ENCODE peak calls at places on chromosomes 11 and 22, in nine cellular contexts. One of them, this sample, is unnamed.

GRCh38 chr11:12161137-12161536 is 50.7 kb downstream of the MICAL2 start:
- DNase-seq in ELR: no peak
- DNase-seq in thoracic aorta: no peak
- DNase-seq in C1 segment of cervical spinal cord: no peak
- DNase-seq in KG1: no peak
- DNase-seq in dermis microvascular lymphatic vessel endothelial cell: no peak
- DNase-seq in OCI-LY7: no peak
- DNase-seq in ureter: no peak
- DNase-seq in stimulated activated CD4-positive, alpha-beta T cell treated with anti-CD3 and anti-CD28 coated beads, Interleukin-4, amount 100 ng/mL, for 1 hour: no peak
- DNase-seq in this sample: no peak

GRCh38 chr11:14373941-14374646 is 15.1 kb upstream of the RRAS2 start:
- DNase-seq in ELR: peak
- DNase-seq in thoracic aorta: peak
- DNase-seq in C1 segment of cervical spinal cord: no peak
- DNase-seq in KG1: no peak
- DNase-seq in dermis microvascular lymphatic vessel endothelial cell: no peak
- DNase-seq in OCI-LY7: no peak
- DNase-seq in ureter: no peak
- DNase-seq in stimulated activated CD4-positive, alpha-beta T cell treated with anti-CD3 and anti-CD28 coated beads, Interleukin-4, amount 100 ng/mL, for 1 hour: no peak
- DNase-seq in this sample: no peak

GRCh38 chr11:55707029-55707428 is 45.0 kb downstream of the OR4C6 start:
- DNase-seq in ELR: peak
- DNase-seq in thoracic aorta: no peak
- DNase-seq in C1 segment of cervical spinal cord: no peak
- DNase-seq in KG1: peak
- DNase-seq in dermis microvascular lymphatic vessel endothelial cell: peak
- DNase-seq in OCI-LY7: peak
- DNase-seq in ureter: no peak
- DNase-seq in stimulated activated CD4-positive, alpha-beta T cell treated with anti-CD3 and anti-CD28 coated beads, Interleukin-4, amount 100 ng/mL, for 1 hour: no peak
- DNase-seq in this sample: peak

GRCh38 chr11:122900803-122901202 is 18.2 kb downstream of the JHY start:
- DNase-seq in ELR: no peak
- DNase-seq in thoracic aorta: no peak
- DNase-seq in C1 segment of cervical spinal cord: no peak
- DNase-seq in KG1: no peak
- DNase-seq in dermis microvascular lymphatic vessel endothelial cell: no peak
- DNase-seq in OCI-LY7: no peak
- DNase-seq in ureter: no peak
- DNase-seq in stimulated activated CD4-positive, alpha-beta T cell treated with anti-CD3 and anti-CD28 coated beads, Interleukin-4, amount 100 ng/mL, for 1 hour: no peak
- DNase-seq in this sample: no peak

GRCh38 chr22:31343235-31344191 is 2.6 kb downstream of the PATZ1 start:
- DNase-seq in ELR: peak
- DNase-seq in thoracic aorta: no peak
- DNase-seq in C1 segment of cervical spinal cord: no peak
- DNase-seq in KG1: peak
- DNase-seq in dermis microvascular lymphatic vessel endothelial cell: no peak
- DNase-seq in OCI-LY7: peak
- DNase-seq in ureter: peak
- DNase-seq in stimulated activated CD4-positive, alpha-beta T cell treated with anti-CD3 and anti-CD28 coated beads, Interleukin-4, amount 100 ng/mL, for 1 hour: peak
- DNase-seq in this sample: peak

GRCh38 chr11:60121259-60121658 is 32.8 kb downstream of the MS4A2 start:
- DNase-seq in ELR: no peak
- DNase-seq in thoracic aorta: no peak
- DNase-seq in C1 segment of cervical spinal cord: no peak
- DNase-seq in KG1: no peak
- DNase-seq in dermis microvascular lymphatic vessel endothelial cell: no peak
- DNase-seq in OCI-LY7: peak
- DNase-seq in ureter: no peak
- DNase-seq in stimulated activated CD4-positive, alpha-beta T cell treated with anti-CD3 and anti-CD28 coated beads, Interleukin-4, amount 100 ng/mL, for 1 hour: no peak
- DNase-seq in this sample: no peak

GRCh38 chr11:12094872-12095800 is 15.3 kb upstream of the MICAL2 start:
- DNase-seq in ELR: no peak
- DNase-seq in thoracic aorta: no peak
- DNase-seq in C1 segment of cervical spinal cord: no peak
- DNase-seq in KG1: no peak
- DNase-seq in dermis microvascular lymphatic vessel endothelial cell: no peak
- DNase-seq in OCI-LY7: no peak
- DNase-seq in ureter: no peak
- DNase-seq in stimulated activated CD4-positive, alpha-beta T cell treated with anti-CD3 and anti-CD28 coated beads, Interleukin-4, amount 100 ng/mL, for 1 hour: no peak
- DNase-seq in this sample: peak

GRCh38 chr11:70901951-70902521 is 350.3 kb downstream of the SHANK2 start:
- DNase-seq in ELR: no peak
- DNase-seq in thoracic aorta: no peak
- DNase-seq in C1 segment of cervical spinal cord: no peak
- DNase-seq in KG1: no peak
- DNase-seq in dermis microvascular lymphatic vessel endothelial cell: no peak
- DNase-seq in OCI-LY7: no peak
- DNase-seq in ureter: no peak
- DNase-seq in stimulated activated CD4-positive, alpha-beta T cell treated with anti-CD3 and anti-CD28 coated beads, Interleukin-4, amount 100 ng/mL, for 1 hour: no peak
- DNase-seq in this sample: no peak

GRCh38 chr22:28882545-28882877 is 861 bp upstream of the ZNRF3 start:
- DNase-seq in ELR: peak
- DNase-seq in thoracic aorta: no peak
- DNase-seq in C1 segment of cervical spinal cord: no peak
- DNase-seq in KG1: no peak
- DNase-seq in dermis microvascular lymphatic vessel endothelial cell: no peak
- DNase-seq in OCI-LY7: peak
- DNase-seq in ureter: no peak
- DNase-seq in stimulated activated CD4-positive, alpha-beta T cell treated with anti-CD3 and anti-CD28 coated beads, Interleukin-4, amount 100 ng/mL, for 1 hour: peak
- DNase-seq in this sample: peak

GRCh38 chr11:89321401-89321800 is 143.7 kb downstream of the TYR start:
- DNase-seq in ELR: no peak
- DNase-seq in thoracic aorta: no peak
- DNase-seq in C1 segment of cervical spinal cord: no peak
- DNase-seq in KG1: no peak
- DNase-seq in dermis microvascular lymphatic vessel endothelial cell: no peak
- DNase-seq in OCI-LY7: no peak
- DNase-seq in ureter: no peak
- DNase-seq in stimulated activated CD4-positive, alpha-beta T cell treated with anti-CD3 and anti-CD28 coated beads, Interleukin-4, amount 100 ng/mL, for 1 hour: no peak
- DNase-seq in this sample: no peak

GRCh38 chr22:34068011-34068410 is 147.7 kb upstream of the LARGE1 start:
- DNase-seq in ELR: no peak
- DNase-seq in thoracic aorta: no peak
- DNase-seq in C1 segment of cervical spinal cord: no peak
- DNase-seq in KG1: no peak
- DNase-seq in dermis microvascular lymphatic vessel endothelial cell: no peak
- DNase-seq in OCI-LY7: no peak
- DNase-seq in ureter: no peak
- DNase-seq in stimulated activated CD4-positive, alpha-beta T cell treated with anti-CD3 and anti-CD28 coated beads, Interleukin-4, amount 100 ng/mL, for 1 hour: no peak
- DNase-seq in this sample: no peak

GRCh38 chr11:104476454-104476853 is 312.5 kb upstream of the PDGFD start:
- DNase-seq in ELR: no peak
- DNase-seq in thoracic aorta: no peak
- DNase-seq in C1 segment of cervical spinal cord: no peak
- DNase-seq in KG1: no peak
- DNase-seq in dermis microvascular lymphatic vessel endothelial cell: no peak
- DNase-seq in OCI-LY7: no peak
- DNase-seq in ureter: no peak
- DNase-seq in stimulated activated CD4-positive, alpha-beta T cell treated with anti-CD3 and anti-CD28 coated beads, Interleukin-4, amount 100 ng/mL, for 1 hour: no peak
- DNase-seq in this sample: no peak

GRCh38 chr11:3865388-3866193 is 10.1 kb downstream of the STIM1 start:
- DNase-seq in ELR: peak
- DNase-seq in thoracic aorta: no peak
- DNase-seq in C1 segment of cervical spinal cord: no peak
- DNase-seq in KG1: no peak
- DNase-seq in dermis microvascular lymphatic vessel endothelial cell: no peak
- DNase-seq in OCI-LY7: peak
- DNase-seq in ureter: no peak
- DNase-seq in stimulated activated CD4-positive, alpha-beta T cell treated with anti-CD3 and anti-CD28 coated beads, Interleukin-4, amount 100 ng/mL, for 1 hour: no peak
- DNase-seq in this sample: no peak

GRCh38 chr11:111221208-111221607 is 24.3 kb upstream of the POU2AF2 start:
- DNase-seq in ELR: no peak
- DNase-seq in thoracic aorta: no peak
- DNase-seq in C1 segment of cervical spinal cord: no peak
- DNase-seq in KG1: no peak
- DNase-seq in dermis microvascular lymphatic vessel endothelial cell: no peak
- DNase-seq in OCI-LY7: no peak
- DNase-seq in ureter: no peak
- DNase-seq in stimulated activated CD4-positive, alpha-beta T cell treated with anti-CD3 and anti-CD28 coated beads, Interleukin-4, amount 100 ng/mL, for 1 hour: no peak
- DNase-seq in this sample: no peak

GRCh38 chr11:2314525-2315394 is 12.9 kb downstream of the TSPAN32 start:
- DNase-seq in ELR: no peak
- DNase-seq in thoracic aorta: peak
- DNase-seq in C1 segment of cervical spinal cord: peak
- DNase-seq in KG1: no peak
- DNase-seq in dermis microvascular lymphatic vessel endothelial cell: peak
- DNase-seq in OCI-LY7: no peak
- DNase-seq in ureter: peak
- DNase-seq in stimulated activated CD4-positive, alpha-beta T cell treated with anti-CD3 and anti-CD28 coated beads, Interleukin-4, amount 100 ng/mL, for 1 hour: no peak
- DNase-seq in this sample: no peak

GRCh38 chr11:26842458-26842841 is 120.6 kb upstream of the SLC5A12 start:
- DNase-seq in ELR: no peak
- DNase-seq in thoracic aorta: no peak
- DNase-seq in C1 segment of cervical spinal cord: no peak
- DNase-seq in KG1: no peak
- DNase-seq in dermis microvascular lymphatic vessel endothelial cell: no peak
- DNase-seq in OCI-LY7: no peak
- DNase-seq in ureter: no peak
- DNase-seq in stimulated activated CD4-positive, alpha-beta T cell treated with anti-CD3 and anti-CD28 coated beads, Interleukin-4, amount 100 ng/mL, for 1 hour: no peak
- DNase-seq in this sample: no peak

GRCh38 chr11:64234840-64235379 is 526 bp downstream of the VEGFB start:
- DNase-seq in ELR: peak
- DNase-seq in thoracic aorta: no peak
- DNase-seq in C1 segment of cervical spinal cord: no peak
- DNase-seq in KG1: no peak
- DNase-seq in dermis microvascular lymphatic vessel endothelial cell: no peak
- DNase-seq in OCI-LY7: peak
- DNase-seq in ureter: peak
- DNase-seq in stimulated activated CD4-positive, alpha-beta T cell treated with anti-CD3 and anti-CD28 coated beads, Interleukin-4, amount 100 ng/mL, for 1 hour: peak
- DNase-seq in this sample: no peak

GRCh38 chr22:28222976-28223375 is 303.9 kb upstream of the PITPNB start:
- DNase-seq in ELR: peak
- DNase-seq in thoracic aorta: no peak
- DNase-seq in C1 segment of cervical spinal cord: no peak
- DNase-seq in KG1: no peak
- DNase-seq in dermis microvascular lymphatic vessel endothelial cell: no peak
- DNase-seq in OCI-LY7: no peak
- DNase-seq in ureter: no peak
- DNase-seq in stimulated activated CD4-positive, alpha-beta T cell treated with anti-CD3 and anti-CD28 coated beads, Interleukin-4, amount 100 ng/mL, for 1 hour: no peak
- DNase-seq in this sample: no peak

GRCh38 chr11:12441081-12441801 is 63.9 kb downstream of the PARVA start:
- DNase-seq in ELR: peak
- DNase-seq in thoracic aorta: no peak
- DNase-seq in C1 segment of cervical spinal cord: no peak
- DNase-seq in KG1: no peak
- DNase-seq in dermis microvascular lymphatic vessel endothelial cell: no peak
- DNase-seq in OCI-LY7: no peak
- DNase-seq in ureter: no peak
- DNase-seq in stimulated activated CD4-positive, alpha-beta T cell treated with anti-CD3 and anti-CD28 coated beads, Interleukin-4, amount 100 ng/mL, for 1 hour: no peak
- DNase-seq in this sample: no peak

GRCh38 chr11:74754507-74755255 is 6.0 kb downstream of the RNF169 start:
- DNase-seq in ELR: peak
- DNase-seq in thoracic aorta: no peak
- DNase-seq in C1 segment of cervical spinal cord: no peak
- DNase-seq in KG1: no peak
- DNase-seq in dermis microvascular lymphatic vessel endothelial cell: no peak
- DNase-seq in OCI-LY7: no peak
- DNase-seq in ureter: no peak
- DNase-seq in stimulated activated CD4-positive, alpha-beta T cell treated with anti-CD3 and anti-CD28 coated beads, Interleukin-4, amount 100 ng/mL, for 1 hour: no peak
- DNase-seq in this sample: no peak

GRCh38 chr11:120169981-120170698 is 32.2 kb upstream of the TRIM29 start:
- DNase-seq in ELR: no peak
- DNase-seq in thoracic aorta: no peak
- DNase-seq in C1 segment of cervical spinal cord: no peak
- DNase-seq in KG1: no peak
- DNase-seq in dermis microvascular lymphatic vessel endothelial cell: no peak
- DNase-seq in OCI-LY7: no peak
- DNase-seq in ureter: no peak
- DNase-seq in stimulated activated CD4-positive, alpha-beta T cell treated with anti-CD3 and anti-CD28 coated beads, Interleukin-4, amount 100 ng/mL, for 1 hour: no peak
- DNase-seq in this sample: no peak

GRCh38 chr11:65849771-65850216 is 8.2 kb downstream of the CFL1 start:
- DNase-seq in ELR: no peak
- DNase-seq in thoracic aorta: no peak
- DNase-seq in C1 segment of cervical spinal cord: no peak
- DNase-seq in KG1: no peak
- DNase-seq in dermis microvascular lymphatic vessel endothelial cell: no peak
- DNase-seq in OCI-LY7: no peak
- DNase-seq in ureter: no peak
- DNase-seq in stimulated activated CD4-positive, alpha-beta T cell treated with anti-CD3 and anti-CD28 coated beads, Interleukin-4, amount 100 ng/mL, for 1 hour: no peak
- DNase-seq in this sample: no peak

GRCh38 chr22:25728064-25728463 is 13.9 kb upstream of the MYO18B start:
- DNase-seq in ELR: no peak
- DNase-seq in thoracic aorta: no peak
- DNase-seq in C1 segment of cervical spinal cord: no peak
- DNase-seq in KG1: no peak
- DNase-seq in dermis microvascular lymphatic vessel endothelial cell: no peak
- DNase-seq in OCI-LY7: no peak
- DNase-seq in ureter: no peak
- DNase-seq in stimulated activated CD4-positive, alpha-beta T cell treated with anti-CD3 and anti-CD28 coated beads, Interleukin-4, amount 100 ng/mL, for 1 hour: no peak
- DNase-seq in this sample: no peak

GRCh38 chr22:35984183-35984710 is 44.4 kb downstream of the RBFOX2 start:
- DNase-seq in ELR: no peak
- DNase-seq in thoracic aorta: no peak
- DNase-seq in C1 segment of cervical spinal cord: no peak
- DNase-seq in KG1: no peak
- DNase-seq in dermis microvascular lymphatic vessel endothelial cell: no peak
- DNase-seq in OCI-LY7: no peak
- DNase-seq in ureter: no peak
- DNase-seq in stimulated activated CD4-positive, alpha-beta T cell treated with anti-CD3 and anti-CD28 coated beads, Interleukin-4, amount 100 ng/mL, for 1 hour: no peak
- DNase-seq in this sample: no peak

GRCh38 chr11:64853709-64854108 is 9.3 kb upstream of the CDC42BPG start:
- DNase-seq in ELR: no peak
- DNase-seq in thoracic aorta: no peak
- DNase-seq in C1 segment of cervical spinal cord: no peak
- DNase-seq in KG1: no peak
- DNase-seq in dermis microvascular lymphatic vessel endothelial cell: no peak
- DNase-seq in OCI-LY7: no peak
- DNase-seq in ureter: no peak
- DNase-seq in stimulated activated CD4-positive, alpha-beta T cell treated with anti-CD3 and anti-CD28 coated beads, Interleukin-4, amount 100 ng/mL, for 1 hour: no peak
- DNase-seq in this sample: no peak

GRCh38 chr11:109853156-109853776 is 239.9 kb upstream of the ZC3H12C start:
- DNase-seq in ELR: peak
- DNase-seq in thoracic aorta: no peak
- DNase-seq in C1 segment of cervical spinal cord: no peak
- DNase-seq in KG1: peak
- DNase-seq in dermis microvascular lymphatic vessel endothelial cell: peak
- DNase-seq in OCI-LY7: peak
- DNase-seq in ureter: no peak
- DNase-seq in stimulated activated CD4-positive, alpha-beta T cell treated with anti-CD3 and anti-CD28 coated beads, Interleukin-4, amount 100 ng/mL, for 1 hour: no peak
- DNase-seq in this sample: peak

GRCh38 chr11:104705475-104706195 is 192.6 kb downstream of the CASP12 start:
- DNase-seq in ELR: peak
- DNase-seq in thoracic aorta: no peak
- DNase-seq in C1 segment of cervical spinal cord: no peak
- DNase-seq in KG1: peak
- DNase-seq in dermis microvascular lymphatic vessel endothelial cell: no peak
- DNase-seq in OCI-LY7: peak
- DNase-seq in ureter: peak
- DNase-seq in stimulated activated CD4-positive, alpha-beta T cell treated with anti-CD3 and anti-CD28 coated beads, Interleukin-4, amount 100 ng/mL, for 1 hour: peak
- DNase-seq in this sample: peak

GRCh38 chr11:75099635-75100034 is 3.0 kb upstream of the OR2AT4 start:
- DNase-seq in ELR: no peak
- DNase-seq in thoracic aorta: no peak
- DNase-seq in C1 segment of cervical spinal cord: no peak
- DNase-seq in KG1: no peak
- DNase-seq in dermis microvascular lymphatic vessel endothelial cell: no peak
- DNase-seq in OCI-LY7: no peak
- DNase-seq in ureter: no peak
- DNase-seq in stimulated activated CD4-positive, alpha-beta T cell treated with anti-CD3 and anti-CD28 coated beads, Interleukin-4, amount 100 ng/mL, for 1 hour: no peak
- DNase-seq in this sample: no peak

GRCh38 chr11:119892311-119892808 is 163.4 kb upstream of the NECTIN1 start:
- DNase-seq in ELR: no peak
- DNase-seq in thoracic aorta: no peak
- DNase-seq in C1 segment of cervical spinal cord: peak
- DNase-seq in KG1: no peak
- DNase-seq in dermis microvascular lymphatic vessel endothelial cell: no peak
- DNase-seq in OCI-LY7: no peak
- DNase-seq in ureter: no peak
- DNase-seq in stimulated activated CD4-positive, alpha-beta T cell treated with anti-CD3 and anti-CD28 coated beads, Interleukin-4, amount 100 ng/mL, for 1 hour: no peak
- DNase-seq in this sample: no peak

GRCh38 chr11:69096473-69096872 is 47.7 kb downstream of the TPCN2 start:
- DNase-seq in ELR: no peak
- DNase-seq in thoracic aorta: no peak
- DNase-seq in C1 segment of cervical spinal cord: no peak
- DNase-seq in KG1: no peak
- DNase-seq in dermis microvascular lymphatic vessel endothelial cell: no peak
- DNase-seq in OCI-LY7: no peak
- DNase-seq in ureter: no peak
- DNase-seq in stimulated activated CD4-positive, alpha-beta T cell treated with anti-CD3 and anti-CD28 coated beads, Interleukin-4, amount 100 ng/mL, for 1 hour: no peak
- DNase-seq in this sample: no peak

GRCh38 chr22:26903030-26903856 is 245.9 kb downstream of the MIAT start:
- DNase-seq in ELR: no peak
- DNase-seq in thoracic aorta: no peak
- DNase-seq in C1 segment of cervical spinal cord: no peak
- DNase-seq in KG1: no peak
- DNase-seq in dermis microvascular lymphatic vessel endothelial cell: no peak
- DNase-seq in OCI-LY7: peak
- DNase-seq in ureter: no peak
- DNase-seq in stimulated activated CD4-positive, alpha-beta T cell treated with anti-CD3 and anti-CD28 coated beads, Interleukin-4, amount 100 ng/mL, for 1 hour: peak
- DNase-seq in this sample: no peak